ENCODE peak calls at places on chromosomes 5 and 9, in five cellular contexts. One of them, this sample, is unnamed. For H3K36me3 and H3K4me1, the result is how much of the 10 kb centered on the place peaks cover.

GRCh38 chr9:82148849-82149544 is 160.4 kb downstream of the SPATA31D1 start:
- DNase-seq in right lobe of liver: no peak
- DNase-seq in heart right ventricle: no peak
- DNase-seq in prostate gland: no peak
- DNase-seq in CD8-positive, alpha-beta T cell: no peak
- DNase-seq in this sample: no peak

GRCh38 chr9:26947736-26948135 is 694 bp upstream of the PLAA start:
- DNase-seq in right lobe of liver: no peak
- DNase-seq in heart right ventricle: no peak
- DNase-seq in prostate gland: no peak
- DNase-seq in CD8-positive, alpha-beta T cell: no peak
- DNase-seq in this sample: no peak

GRCh38 chr9:89542461-89543021 is 44.6 kb upstream of the SEMA4D start:
- DNase-seq in right lobe of liver: no peak
- DNase-seq in heart right ventricle: no peak
- DNase-seq in prostate gland: no peak
- DNase-seq in CD8-positive, alpha-beta T cell: no peak
- DNase-seq in this sample: no peak

GRCh38 chr9:111668026-111668573 is 6.7 kb downstream of the GNG10 start:
- DNase-seq in right lobe of liver: no peak
- DNase-seq in heart right ventricle: no peak
- DNase-seq in prostate gland: no peak
- DNase-seq in CD8-positive, alpha-beta T cell: no peak
- DNase-seq in this sample: no peak

GRCh38 chr9:116935149-116935897 is 248.2 kb downstream of the TRIM32 start:
- DNase-seq in right lobe of liver: no peak
- DNase-seq in heart right ventricle: no peak
- DNase-seq in prostate gland: no peak
- DNase-seq in CD8-positive, alpha-beta T cell: no peak
- DNase-seq in this sample: no peak

GRCh38 chr9:87878930-87879603 is 3.6 kb upstream of the SPATA31E1 start:
- DNase-seq in right lobe of liver: no peak
- DNase-seq in heart right ventricle: no peak
- DNase-seq in prostate gland: no peak
- DNase-seq in CD8-positive, alpha-beta T cell: no peak
- DNase-seq in this sample: no peak

GRCh38 chr9:14487547-14488185 is 173.7 kb upstream of the NFIB start:
- DNase-seq in right lobe of liver: no peak
- DNase-seq in heart right ventricle: no peak
- DNase-seq in prostate gland: no peak
- DNase-seq in CD8-positive, alpha-beta T cell: no peak
- DNase-seq in this sample: no peak

GRCh38 chr9:93597142-93597706 is 20.8 kb downstream of the PHF2 start:
- DNase-seq in right lobe of liver: no peak
- DNase-seq in heart right ventricle: no peak
- DNase-seq in prostate gland: no peak
- DNase-seq in CD8-positive, alpha-beta T cell: no peak
- DNase-seq in this sample: no peak

GRCh38 chr5:89399553-89399952 is 516.6 kb upstream of the MEF2C start:
- DNase-seq in right lobe of liver: no peak
- DNase-seq in heart right ventricle: no peak
- DNase-seq in prostate gland: no peak
- DNase-seq in CD8-positive, alpha-beta T cell: no peak
- DNase-seq in this sample: no peak

GRCh38 chr5:168979140-168979539 is 321.8 kb downstream of the SLIT3 start:
- DNase-seq in right lobe of liver: no peak
- DNase-seq in heart right ventricle: no peak
- DNase-seq in prostate gland: no peak
- DNase-seq in CD8-positive, alpha-beta T cell: no peak
- DNase-seq in this sample: no peak

GRCh38 chr5:126718246-126718868 is 58.6 kb upstream of the LMNB1 start:
- DNase-seq in right lobe of liver: no peak
- DNase-seq in heart right ventricle: no peak
- DNase-seq in prostate gland: no peak
- DNase-seq in CD8-positive, alpha-beta T cell: no peak
- DNase-seq in this sample: no peak

GRCh38 chr9:118992813-118993747 is 376.2 kb downstream of the BRINP1 start:
- DNase-seq in right lobe of liver: peak
- DNase-seq in heart right ventricle: no peak
- DNase-seq in prostate gland: no peak
- DNase-seq in CD8-positive, alpha-beta T cell: no peak
- DNase-seq in this sample: no peak

GRCh38 chr5:105506692-105507277 is 1944.2 kb upstream of the NUDT12 start:
- DNase-seq in right lobe of liver: no peak
- DNase-seq in heart right ventricle: no peak
- DNase-seq in prostate gland: no peak
- DNase-seq in CD8-positive, alpha-beta T cell: no peak
- DNase-seq in this sample: peak
- TF ChIP-seq CTCF in right lobe of liver: no peak
- TF ChIP-seq CTCF in heart right ventricle: peak
- TF ChIP-seq CTCF in prostate gland: no peak
- TF ChIP-seq CTCF in CD8-positive, alpha-beta T cell: no peak
- TF ChIP-seq CTCF in this sample: no peak

DNA sequence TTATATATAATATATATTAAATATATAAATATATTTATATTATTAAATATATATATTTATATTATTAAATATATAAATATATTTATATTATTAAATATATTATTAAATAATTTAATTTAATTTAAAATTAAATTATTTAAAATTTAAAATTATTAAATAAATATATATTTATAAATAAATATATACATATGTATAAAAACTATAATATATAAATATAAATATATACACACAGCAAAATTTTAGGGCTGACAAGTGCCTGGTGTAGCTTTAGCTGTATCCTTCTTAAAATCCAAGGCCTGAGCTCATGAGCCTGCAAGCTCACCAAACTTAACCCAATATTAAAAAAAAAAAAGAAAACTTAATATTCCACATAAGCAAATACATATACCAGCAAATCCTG is 53.2 kb downstream of the UBAP2 start:
- DNase-seq in right lobe of liver: no peak
- DNase-seq in heart right ventricle: no peak
- DNase-seq in prostate gland: no peak
- DNase-seq in CD8-positive, alpha-beta T cell: no peak
- DNase-seq in this sample: no peak
- H3K36me3 ChIP-seq in right lobe of liver: under half
- H3K36me3 ChIP-seq in heart right ventricle: under half
- H3K36me3 ChIP-seq in prostate gland: under half
- H3K36me3 ChIP-seq in CD8-positive, alpha-beta T cell: under half
- H3K36me3 ChIP-seq in this sample: under half

DNA sequence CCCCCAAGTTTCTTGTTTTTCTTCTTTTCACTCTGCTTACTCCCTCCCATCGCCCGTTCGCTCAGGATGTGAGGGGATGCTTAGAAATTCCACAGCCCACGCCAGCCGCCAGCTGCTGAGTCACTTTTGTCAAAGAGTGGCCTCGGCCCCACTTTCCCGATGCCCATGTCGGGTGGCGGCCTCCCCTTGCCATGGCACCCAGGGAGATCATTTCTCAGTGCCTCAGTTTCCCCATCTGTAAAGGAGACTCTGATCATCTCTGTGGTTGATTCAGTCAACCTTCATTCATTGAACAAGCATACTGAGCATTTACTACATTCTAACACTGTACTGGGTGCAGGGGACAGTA is 362 bp upstream of the PDGFRB start:
- DNase-seq in right lobe of liver: no peak
- DNase-seq in heart right ventricle: peak
- DNase-seq in prostate gland: no peak
- DNase-seq in CD8-positive, alpha-beta T cell: no peak
- DNase-seq in this sample: no peak
- H3K4me1 ChIP-seq in right lobe of liver: under half
- H3K4me1 ChIP-seq in heart right ventricle: under half
- H3K4me1 ChIP-seq in prostate gland: under half
- H3K4me1 ChIP-seq in CD8-positive, alpha-beta T cell: under half
- H3K4me1 ChIP-seq in this sample: under half

DNA sequence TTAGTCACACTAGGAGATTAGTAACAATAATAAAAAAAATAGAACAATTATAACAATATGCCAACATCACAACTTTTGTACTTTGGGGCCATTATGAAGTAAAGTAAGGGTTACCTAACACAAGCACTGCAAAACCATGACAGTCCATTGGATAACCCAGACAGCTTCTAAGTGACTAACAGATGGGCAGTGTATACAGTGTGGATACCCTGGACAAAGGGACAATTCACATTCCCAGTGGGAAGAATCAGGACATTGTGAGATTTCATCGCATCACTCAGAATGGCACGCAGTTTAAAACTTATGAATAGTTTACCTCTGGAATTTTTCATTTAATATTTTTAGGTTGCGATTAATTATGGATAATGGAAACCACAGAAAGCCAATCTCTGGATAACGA is 45.6 kb upstream of the JADE2 start:
- DNase-seq in right lobe of liver: no peak
- DNase-seq in heart right ventricle: no peak
- DNase-seq in prostate gland: no peak
- DNase-seq in CD8-positive, alpha-beta T cell: no peak
- DNase-seq in this sample: no peak
- TF ChIP-seq CTCF in right lobe of liver: no peak
- TF ChIP-seq CTCF in heart right ventricle: no peak
- TF ChIP-seq CTCF in prostate gland: no peak
- TF ChIP-seq CTCF in CD8-positive, alpha-beta T cell: no peak
- TF ChIP-seq CTCF in this sample: no peak

GRCh38 chr5:40829748-40830305 is 5.2 kb downstream of the RPL37 start:
- DNase-seq in right lobe of liver: no peak
- DNase-seq in heart right ventricle: no peak
- DNase-seq in prostate gland: no peak
- DNase-seq in CD8-positive, alpha-beta T cell: no peak
- DNase-seq in this sample: no peak

GRCh38 chr5:40828021-40828631 is 6.9 kb downstream of the RPL37 start:
- DNase-seq in right lobe of liver: no peak
- DNase-seq in heart right ventricle: no peak
- DNase-seq in prostate gland: no peak
- DNase-seq in CD8-positive, alpha-beta T cell: no peak
- DNase-seq in this sample: no peak

GRCh38 chr5:40828690-40829661 is 6.0 kb downstream of the RPL37 start:
- DNase-seq in right lobe of liver: no peak
- DNase-seq in heart right ventricle: no peak
- DNase-seq in prostate gland: no peak
- DNase-seq in CD8-positive, alpha-beta T cell: no peak
- DNase-seq in this sample: no peak

GRCh38 chr5:40826778-40827478 is 8.1 kb downstream of the RPL37 start:
- DNase-seq in right lobe of liver: no peak
- DNase-seq in heart right ventricle: no peak
- DNase-seq in prostate gland: no peak
- DNase-seq in CD8-positive, alpha-beta T cell: no peak
- DNase-seq in this sample: no peak

DNA sequence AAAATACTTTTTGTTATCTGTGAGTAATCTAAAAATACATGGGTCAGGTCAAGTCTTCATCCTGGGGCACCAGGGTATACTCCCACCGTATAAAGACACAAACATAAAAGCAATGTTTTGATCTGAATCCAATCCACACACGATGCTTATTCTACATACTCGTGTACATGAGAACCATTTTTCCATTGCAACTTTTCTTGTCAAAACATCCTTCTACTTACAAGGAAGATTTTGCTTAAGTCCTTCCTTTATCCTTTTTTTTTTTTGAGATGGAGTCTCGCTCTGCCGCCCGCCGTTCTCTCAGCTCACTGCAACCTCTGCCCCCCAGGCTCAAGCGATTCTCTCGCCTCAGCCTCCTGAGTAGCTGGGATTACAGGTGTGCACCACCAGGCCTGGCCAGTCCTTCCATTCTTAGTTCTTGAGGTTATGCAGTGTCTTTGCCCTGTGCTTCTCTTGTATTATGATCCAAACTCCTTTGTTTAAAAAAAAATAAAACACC is 7.5 kb downstream of the RPL37 start:
- DNase-seq in right lobe of liver: no peak
- DNase-seq in heart right ventricle: no peak
- DNase-seq in prostate gland: no peak
- DNase-seq in CD8-positive, alpha-beta T cell: no peak
- DNase-seq in this sample: no peak
- H3K36me3 ChIP-seq in right lobe of liver: under half
- H3K36me3 ChIP-seq in heart right ventricle: half or more
- H3K36me3 ChIP-seq in prostate gland: under half
- H3K36me3 ChIP-seq in CD8-positive, alpha-beta T cell: half or more
- H3K36me3 ChIP-seq in this sample: under half

GRCh38 chr5:142421158-142421617 is 96.4 kb upstream of the SPRY4 start:
- DNase-seq in right lobe of liver: no peak
- DNase-seq in heart right ventricle: no peak
- DNase-seq in prostate gland: peak
- DNase-seq in CD8-positive, alpha-beta T cell: no peak
- DNase-seq in this sample: no peak
- H3K4me1 ChIP-seq in right lobe of liver: under half
- H3K4me1 ChIP-seq in heart right ventricle: under half
- H3K4me1 ChIP-seq in prostate gland: under half
- H3K4me1 ChIP-seq in CD8-positive, alpha-beta T cell: under half
- H3K4me1 ChIP-seq in this sample: under half

DNA sequence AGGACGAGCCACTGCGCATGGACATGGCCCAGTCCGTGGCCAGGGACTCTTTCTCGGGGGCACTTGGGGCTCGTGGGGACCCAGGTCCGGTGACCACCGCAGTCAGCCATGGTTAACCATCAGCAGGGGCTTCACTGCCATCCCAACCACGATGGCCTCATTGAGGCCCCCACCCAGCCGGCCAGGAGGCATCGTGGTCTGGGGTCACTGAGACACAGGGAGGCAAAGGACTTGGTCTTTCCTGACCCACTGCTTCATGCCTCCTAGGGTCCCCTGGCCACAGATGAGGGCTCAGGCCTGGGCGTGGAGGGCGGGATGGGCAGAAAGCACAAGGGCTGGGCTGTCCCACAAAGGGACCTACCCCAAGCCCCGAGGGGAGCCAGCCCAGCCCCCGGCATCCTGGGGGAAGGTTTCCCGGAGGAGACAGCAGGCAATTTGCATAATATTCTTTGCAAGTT is 6.6 kb downstream of the NACC2 start:
- DNase-seq in right lobe of liver: peak
- DNase-seq in heart right ventricle: no peak
- DNase-seq in prostate gland: no peak
- DNase-seq in CD8-positive, alpha-beta T cell: no peak
- DNase-seq in this sample: no peak
- TF ChIP-seq CTCF in right lobe of liver: no peak
- TF ChIP-seq CTCF in heart right ventricle: no peak
- TF ChIP-seq CTCF in prostate gland: no peak
- TF ChIP-seq CTCF in CD8-positive, alpha-beta T cell: no peak
- TF ChIP-seq CTCF in this sample: no peak

This sample was measured in mucosa of descending colon.